ENCODE peak calls at places on chromosomes 7 and 10, in six cellular contexts. P is fibroblast of lung, H is GM23248, Z is neural progenitor cell, C is HepG2, J is GM12878. E is an unnamed sample.

GRCh38 chr7:141012044-141012685 is 2.6 kb downstream of the MRPS33 start:
- DNase-seq in P (peak; percentile 67), Z (peak; percentile 73), J (peak; percentile 62), H (peak; percentile 77), C (peak; percentile 70), E (no peak)

GRCh38 chr10:7444576-7445226 is 33.9 kb upstream of the SFMBT2 start:
- DNase-seq in Z (peak; percentile 15), J (no peak), C (no peak), H (no peak), P (no peak), E (no peak)

GRCh38 chr7:47816647-47817046 is 131.6 kb downstream of the PKD1L1 start:
- DNase-seq in C (peak; percentile 35), P (peak; percentile 48), J (no peak), H (peak; percentile 89), Z (no peak), E (no peak)

GRCh38 chr7:16915405-16915804 is 33.6 kb upstream of the AGR3 start:
- DNase-seq in H (peak; percentile 82), Z (no peak), J (no peak), P (peak; percentile 78), C (no peak), E (no peak)

GRCh38 chr10:84336406-84336805 is 8.0 kb downstream of the CCSER2 start:
- DNase-seq in H (no peak), Z (no peak), P (no peak), C (no peak), J (no peak), E (no peak)

GRCh38 chr10:19816420-19817250 is at the start of gene PLXDC2:
- DNase-seq in Z (peak; percentile 78), P (peak; percentile 66), J (no peak), C (no peak), H (peak; percentile 56), E (no peak)

GRCh38 chr10:69242844-69243212 is 22.7 kb downstream of the HKDC1 start:
- DNase-seq in J (no peak), Z (no peak), P (no peak), H (no peak), C (no peak), E (peak; percentile 56)

GRCh38 chr10:49622426-49623425 is 8.9 kb downstream of the CHAT start:
- DNase-seq in C (no peak), J (no peak), H (no peak), P (no peak), Z (no peak), E (no peak)

GRCh38 chr10:19638173-19638872 is 177.9 kb upstream of the PLXDC2 start:
- DNase-seq in P (peak; percentile 98), Z (no peak), J (no peak), C (peak; percentile 66), H (peak; percentile 84), E (no peak)

GRCh38 chr7:149289262-149289661 is 27.3 kb downstream of the ZNF783 start:
- DNase-seq in C (no peak), Z (no peak), P (no peak), H (no peak), J (no peak), E (no peak)

GRCh38 chr10:119516381-119517234 is 25.9 kb downstream of the RGS10 start:
- DNase-seq in C (no peak), Z (no peak), J (peak; percentile 69), H (no peak), P (no peak), E (peak; percentile 67)

GRCh38 chr7:99947608-99948007 is 18.2 kb upstream of the GJC3 start:
- DNase-seq in C (no peak), P (no peak), J (no peak), H (no peak), Z (no peak), E (no peak)

GRCh38 chr10:8065651-8066050 is 11.2 kb downstream of the GATA3 start:
- DNase-seq in Z (no peak), J (no peak), H (no peak), P (no peak), C (no peak), E (no peak)

GRCh38 chr7:21942955-21943354 is 2.7 kb downstream of the CDCA7L start:
- DNase-seq in J (no peak), C (no peak), H (peak; percentile 23), P (no peak), Z (no peak), E (no peak)

GRCh38 chr10:29636178-29636577 is 1.4 kb upstream of the SVIL start:
- DNase-seq in H (peak; percentile 82), J (peak; percentile 15), C (no peak), Z (no peak), P (peak; percentile 54), E (no peak)

GRCh38 chr10:26800468-26800867 is 60.3 kb downstream of the ABI1 start:
- DNase-seq in H (no peak), Z (no peak), C (no peak), J (no peak), P (no peak), E (no peak)

GRCh38 chr7:38801786-38802185 is 107.2 kb downstream of the VPS41 start:
- DNase-seq in P (no peak), J (no peak), Z (no peak), H (no peak), C (no peak), E (no peak)

GRCh38 chr7:151024435-151025056 is at the start of gene ATG9B:
- DNase-seq in P (no peak), Z (no peak), H (no peak), C (no peak), J (no peak), E (no peak)

GRCh38 chr10:30000802-30001571 is 58.4 kb downstream of the JCAD start:
- DNase-seq in P (peak; percentile 92), C (peak; percentile 51), J (no peak), H (peak; percentile 96), Z (no peak), E (no peak)

GRCh38 chr7:98990356-98990755 is 112.0 kb downstream of the TRRAP start:
- DNase-seq in J (no peak), P (no peak), Z (no peak), H (no peak), C (no peak), E (no peak)

GRCh38 chr10:93965911-93966310 is 27.8 kb upstream of the PLCE1 start:
- DNase-seq in Z (no peak), C (no peak), P (no peak), H (no peak), J (no peak), E (no peak)

GRCh38 chr10:93967756-93968155 is 26.0 kb upstream of the PLCE1 start:
- DNase-seq in C (no peak), J (no peak), P (no peak), Z (no peak), H (no peak), E (no peak)

GRCh38 chr10:93962973-93963372 is 30.8 kb upstream of the PLCE1 start:
- DNase-seq in J (no peak), Z (no peak), P (no peak), H (no peak), C (no peak), E (no peak)

GRCh38 chr10:93958834-93959233 is 34.9 kb upstream of the PLCE1 start:
- DNase-seq in Z (no peak), C (no peak), H (no peak), P (no peak), J (no peak), E (no peak)

GRCh38 chr10:93963434-93963833 is 30.3 kb upstream of the PLCE1 start:
- DNase-seq in Z (no peak), C (no peak), J (no peak), H (no peak), P (no peak), E (no peak)
- H3K9ac ChIP-seq in Z (no peak overlapping the region), C (no peak overlapping the region), J (no peak overlapping the region), H (no peak overlapping the region), P (no peak overlapping the region), E (no peak overlapping the region)

GRCh38 chr7:23206511-23206867 is 24.6 kb downstream of the NUP42 start:
- DNase-seq in Z (no peak), C (no peak), P (peak; percentile 16), J (no peak), H (no peak), E (no peak)
- TF ChIP-seq EZH2 in Z (no peak), C (no peak), P (no peak), J (no peak), H (no peak), E (no peak)

GRCh38 chr7:30853576-30853975 is 58.1 kb upstream of the AQP1 start:
- DNase-seq in H (no peak), Z (no peak), J (no peak), P (no peak), C (no peak), E (no peak)

GRCh38 chr7:30852360-30852709 is 59.3 kb upstream of the AQP1 start:
- DNase-seq in J (no peak), H (peak; percentile 44), Z (peak; percentile 35), P (no peak), C (no peak), E (no peak)

GRCh38 chr7:30852744-30853288 is 58.8 kb upstream of the AQP1 start:
- DNase-seq in H (no peak), P (no peak), J (no peak), C (no peak), Z (no peak), E (no peak)

GRCh38 chr7:30850426-30850825 is 61.2 kb upstream of the AQP1 start:
- DNase-seq in J (no peak), P (no peak), C (no peak), Z (no peak), H (no peak), E (no peak)

DNA sequence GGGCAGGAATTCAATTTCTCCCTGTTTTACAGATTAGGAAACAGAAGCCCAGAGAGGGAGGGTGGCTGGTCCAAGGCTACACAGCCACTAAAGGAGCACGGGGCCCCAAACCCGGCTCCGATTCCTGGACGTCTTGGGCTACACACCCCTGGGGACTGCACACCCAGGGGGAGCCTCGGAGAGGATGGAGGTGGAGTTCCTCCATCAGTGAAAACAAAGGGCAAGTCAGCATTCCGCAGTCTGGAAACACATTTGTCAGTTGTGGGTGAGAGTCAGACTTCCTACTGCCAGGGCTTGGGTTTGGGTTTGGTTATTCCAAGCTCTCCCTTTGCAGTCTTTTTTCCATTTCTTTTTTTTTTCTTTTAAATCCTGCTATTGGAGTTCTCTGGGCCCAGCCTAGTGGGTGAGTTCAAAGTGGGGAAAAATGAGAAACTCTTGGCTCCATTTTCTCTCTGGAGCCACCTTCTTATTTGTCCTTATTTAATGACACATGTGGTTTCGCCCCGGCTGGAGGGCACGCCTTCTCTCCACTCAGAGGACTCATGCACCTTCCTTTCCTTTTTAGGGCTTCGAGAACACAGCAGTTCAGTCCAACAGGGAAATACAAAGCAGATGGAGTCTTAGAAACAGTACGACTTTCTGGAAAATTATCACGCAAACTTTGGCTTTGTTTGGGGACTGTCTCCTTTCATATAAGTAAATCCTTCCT is 59.8 kb upstream of the AQP1 start:
- DNase-seq in J (no peak), C (no peak), P (peak; percentile 19), Z (no peak), H (peak; percentile 74), E (no peak)
- H3K9ac ChIP-seq in J (no peak overlapping the region), C (no peak overlapping the region), P (no peak overlapping the region), Z (no peak overlapping the region), H (peak overlapping the region; percentile 53), E (no peak overlapping the region)

GRCh38 chr7:157938211-157938610 is 601.4 kb downstream of the DNAJB6 start:
- DNase-seq in P (no peak), H (no peak), Z (no peak), C (no peak), J (no peak), E (no peak)
- TF ChIP-seq EZH2 in P (no peak), H (no peak), Z (no peak), C (no peak), J (no peak), E (no peak)

E was measured in SK-N-MC.